ENCODE peak calls at places on chromosomes 1 and 21, in four cellular contexts. One of them, this sample, is unnamed. For H3K36me3 and H3K4me1, the result is how much of the 10 kb centered on the place peaks cover.

GRCh38 chr1:31704261-31705079 is 653 bp upstream of the COL16A1 start:
- DNase-seq in sigmoid colon: peak
- DNase-seq in psoas muscle: no peak
- DNase-seq in adrenal gland: no peak
- DNase-seq in this sample: no peak

GRCh38 chr21:46656820-46657219 is 21.3 kb downstream of the PRMT2 start:
- DNase-seq in psoas muscle: no peak
- DNase-seq in sigmoid colon: no peak
- DNase-seq in adrenal gland: no peak
- DNase-seq in this sample: no peak

GRCh38 chr1:175671066-175671465 is 72.3 kb downstream of the TNR start:
- DNase-seq in psoas muscle: no peak
- DNase-seq in adrenal gland: no peak
- DNase-seq in sigmoid colon: no peak
- DNase-seq in this sample: no peak

GRCh38 chr1:205061665-205062069 is 18.7 kb downstream of the CNTN2 start:
- DNase-seq in sigmoid colon: peak
- DNase-seq in psoas muscle: peak
- DNase-seq in adrenal gland: peak
- DNase-seq in this sample: no peak

GRCh38 chr1:12184008-12184681 is 17.4 kb downstream of the TNFRSF1B start:
- DNase-seq in psoas muscle: peak
- DNase-seq in sigmoid colon: peak
- DNase-seq in adrenal gland: peak
- DNase-seq in this sample: peak

GRCh38 chr1:21240706-21241105 is 49.6 kb downstream of the ECE1 start:
- DNase-seq in sigmoid colon: no peak
- DNase-seq in psoas muscle: no peak
- DNase-seq in adrenal gland: no peak
- DNase-seq in this sample: no peak

GRCh38 chr1:3821004-3821933 is 25.0 kb upstream of the LRRC47 start:
- DNase-seq in sigmoid colon: peak
- DNase-seq in psoas muscle: no peak
- DNase-seq in adrenal gland: no peak
- DNase-seq in this sample: peak

GRCh38 chr1:157104598-157105293 is 5.1 kb upstream of the ETV3L start:
- DNase-seq in adrenal gland: no peak
- DNase-seq in sigmoid colon: peak
- DNase-seq in psoas muscle: no peak
- DNase-seq in this sample: no peak

GRCh38 chr1:115453666-115454065 is 115.6 kb upstream of the NGF start:
- DNase-seq in psoas muscle: no peak
- DNase-seq in sigmoid colon: no peak
- DNase-seq in adrenal gland: no peak
- DNase-seq in this sample: no peak

GRCh38 chr1:84620720-84621313 is 46.6 kb upstream of the CTBS start:
- DNase-seq in adrenal gland: peak
- DNase-seq in psoas muscle: peak
- DNase-seq in sigmoid colon: peak
- DNase-seq in this sample: peak

GRCh38 chr1:206693029-206693428 is 8.3 kb downstream of the MAPKAPK2 start:
- DNase-seq in adrenal gland: peak
- DNase-seq in psoas muscle: peak
- DNase-seq in sigmoid colon: peak
- DNase-seq in this sample: peak

GRCh38 chr1:74368335-74368734 is 133.1 kb downstream of the TNNI3K start:
- DNase-seq in sigmoid colon: no peak
- DNase-seq in psoas muscle: no peak
- DNase-seq in adrenal gland: no peak
- DNase-seq in this sample: no peak

GRCh38 chr1:14649976-14650375 is 51.5 kb downstream of the KAZN start:
- DNase-seq in adrenal gland: no peak
- DNase-seq in psoas muscle: no peak
- DNase-seq in sigmoid colon: no peak
- DNase-seq in this sample: no peak

GRCh38 chr1:8667869-8668595 is 149.4 kb downstream of the RERE start:
- DNase-seq in sigmoid colon: no peak
- DNase-seq in psoas muscle: no peak
- DNase-seq in adrenal gland: peak
- DNase-seq in this sample: no peak

GRCh38 chr1:200427744-200428143 is 17.9 kb upstream of the ZNF281 start:
- DNase-seq in psoas muscle: no peak
- DNase-seq in sigmoid colon: no peak
- DNase-seq in adrenal gland: no peak
- DNase-seq in this sample: no peak

DNA sequence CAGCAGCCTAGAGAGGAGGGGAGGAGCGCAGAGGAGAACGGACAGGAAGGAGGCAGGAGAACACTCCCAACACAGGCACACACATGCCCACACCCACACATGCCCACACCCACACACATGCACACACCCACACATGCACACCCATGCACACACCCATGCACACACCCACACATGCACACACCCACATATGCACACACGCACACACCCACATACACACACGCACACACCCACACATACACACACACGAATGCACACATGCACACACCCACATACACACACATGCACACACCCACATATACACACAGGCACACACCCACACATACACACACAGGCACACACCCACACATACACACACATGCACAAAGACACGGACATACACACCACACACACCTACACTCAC is 7.0 kb downstream of the SUMO3 start:
- DNase-seq in psoas muscle: peak
- DNase-seq in sigmoid colon: no peak
- DNase-seq in adrenal gland: no peak
- DNase-seq in this sample: no peak
- H3K36me3 ChIP-seq in psoas muscle: under half
- H3K36me3 ChIP-seq in sigmoid colon: half or more
- H3K36me3 ChIP-seq in adrenal gland: under half
- H3K36me3 ChIP-seq in this sample: under half

DNA sequence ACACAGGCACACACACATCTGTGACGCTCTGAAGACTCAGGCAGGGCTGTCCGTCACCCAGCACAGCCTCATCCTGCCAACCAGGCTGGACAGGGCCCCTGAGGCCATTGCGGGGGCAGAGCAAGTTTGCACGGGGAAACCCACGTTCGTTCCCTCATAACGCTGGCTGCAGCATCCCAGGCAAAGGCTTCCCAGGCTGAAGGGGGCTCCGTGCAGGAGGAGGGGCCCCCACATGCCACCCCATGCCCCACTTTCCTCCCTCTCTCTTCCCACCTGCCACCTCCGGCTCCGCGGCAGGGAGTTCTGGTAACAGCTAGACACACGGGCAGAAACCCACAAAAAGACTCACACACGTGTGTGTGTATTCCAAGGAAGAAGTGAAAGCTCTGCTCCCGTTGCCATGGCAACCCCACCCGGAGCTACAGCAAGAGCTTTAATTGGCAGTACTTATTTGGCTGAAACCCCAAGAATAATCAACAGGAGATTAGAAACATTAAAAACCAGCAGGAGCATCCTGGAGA is 247.3 kb downstream of the NPHP4 start:
- DNase-seq in sigmoid colon: peak
- DNase-seq in psoas muscle: peak
- DNase-seq in adrenal gland: peak
- DNase-seq in this sample: no peak
- H3K4me1 ChIP-seq in sigmoid colon: under half
- H3K4me1 ChIP-seq in psoas muscle: under half
- H3K4me1 ChIP-seq in adrenal gland: under half
- H3K4me1 ChIP-seq in this sample: under half

GRCh38 chr1:106619827-106620134 is 436.7 kb upstream of the PRMT6 start:
- DNase-seq in sigmoid colon: no peak
- DNase-seq in psoas muscle: no peak
- DNase-seq in adrenal gland: no peak
- DNase-seq in this sample: peak

GRCh38 chr1:106621853-106622252 is 434.6 kb upstream of the PRMT6 start:
- DNase-seq in adrenal gland: no peak
- DNase-seq in psoas muscle: no peak
- DNase-seq in sigmoid colon: no peak
- DNase-seq in this sample: no peak

GRCh38 chr1:106615473-106615872 is 441.0 kb upstream of the PRMT6 start:
- DNase-seq in psoas muscle: no peak
- DNase-seq in adrenal gland: no peak
- DNase-seq in sigmoid colon: no peak
- DNase-seq in this sample: no peak

GRCh38 chr1:106619080-106619826 is 437.2 kb upstream of the PRMT6 start:
- DNase-seq in adrenal gland: no peak
- DNase-seq in psoas muscle: no peak
- DNase-seq in sigmoid colon: no peak
- DNase-seq in this sample: peak

GRCh38 chr1:106620521-106620954 is 435.9 kb upstream of the PRMT6 start:
- DNase-seq in adrenal gland: no peak
- DNase-seq in sigmoid colon: peak
- DNase-seq in psoas muscle: no peak
- DNase-seq in this sample: peak
- TF ChIP-seq CTCF in adrenal gland: no peak
- TF ChIP-seq CTCF in sigmoid colon: no peak
- TF ChIP-seq CTCF in psoas muscle: no peak
- TF ChIP-seq CTCF in this sample: no peak

GRCh38 chr1:154772056-154772455 is 98.0 kb downstream of the KCNN3 start:
- DNase-seq in adrenal gland: no peak
- DNase-seq in psoas muscle: no peak
- DNase-seq in sigmoid colon: peak
- DNase-seq in this sample: no peak

GRCh38 chr1:154770897-154771594 is 99.0 kb downstream of the KCNN3 start:
- DNase-seq in psoas muscle: no peak
- DNase-seq in sigmoid colon: peak
- DNase-seq in adrenal gland: no peak
- DNase-seq in this sample: no peak

GRCh38 chr1:154774175-154774855 is 95.8 kb downstream of the KCNN3 start:
- DNase-seq in adrenal gland: no peak
- DNase-seq in psoas muscle: no peak
- DNase-seq in sigmoid colon: peak
- DNase-seq in this sample: no peak

GRCh38 chr1:154773551-154773950 is 96.5 kb downstream of the KCNN3 start:
- DNase-seq in sigmoid colon: peak
- DNase-seq in adrenal gland: no peak
- DNase-seq in psoas muscle: no peak
- DNase-seq in this sample: no peak

GRCh38 chr1:154772611-154773515 is 97.2 kb downstream of the KCNN3 start:
- DNase-seq in adrenal gland: no peak
- DNase-seq in sigmoid colon: peak
- DNase-seq in psoas muscle: no peak
- DNase-seq in this sample: no peak
- H3K36me3 ChIP-seq in adrenal gland: under half
- H3K36me3 ChIP-seq in sigmoid colon: under half
- H3K36me3 ChIP-seq in psoas muscle: under half
- H3K36me3 ChIP-seq in this sample: under half

DNA sequence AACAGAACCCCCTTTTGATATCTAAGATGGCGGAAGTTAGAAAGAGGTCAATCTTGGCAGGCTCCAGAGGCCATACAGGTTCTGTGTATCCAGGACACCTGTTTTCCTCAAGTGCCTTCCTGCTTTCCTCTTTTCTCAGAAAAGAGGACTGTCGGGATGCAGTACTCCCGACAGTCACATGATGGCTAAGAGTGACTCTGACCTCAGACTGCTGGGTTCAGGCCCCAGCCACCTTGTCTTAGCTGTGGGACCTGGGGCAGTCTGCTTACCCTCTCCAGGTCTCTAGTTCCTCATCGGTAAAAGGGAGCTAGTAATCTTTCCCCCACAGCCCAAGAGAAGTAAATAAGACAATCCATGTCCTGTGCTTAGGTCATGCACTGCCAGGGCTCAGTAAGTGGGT is 29.9 kb downstream of the STK40 start:
- DNase-seq in adrenal gland: no peak
- DNase-seq in psoas muscle: no peak
- DNase-seq in sigmoid colon: no peak
- DNase-seq in this sample: no peak
- H3K4me1 ChIP-seq in adrenal gland: under half
- H3K4me1 ChIP-seq in psoas muscle: under half
- H3K4me1 ChIP-seq in sigmoid colon: under half
- H3K4me1 ChIP-seq in this sample: under half